ENCODE peak calls at places on chromosomes 4 and X, in seven cellular contexts. L, U, N, P, A, O and J are unnamed samples.

GRCh38 chr4:147773261-147774184 is 41.6 kb downstream of the ARHGAP10 start:
- DNase-seq in A (no peak), L (no peak), N (peak), U (no peak), O (no peak), P (no peak), J (no peak)

GRCh38 chr4:11769425-11769824 is 340.7 kb upstream of the HS3ST1 start:
- DNase-seq in O (no peak), N (peak), P (no peak), U (peak), L (no peak), A (no peak), J (peak)

GRCh38 chrX:94492541-94492940 is 818.5 kb downstream of the FAM133A start:
- DNase-seq in L (no peak), A (no peak), O (no peak), P (no peak), U (no peak), N (no peak), J (no peak)

GRCh38 chrX:118666521-118666920 is 60.9 kb upstream of the IL13RA1 start:
- DNase-seq in O (no peak), L (no peak), N (no peak), U (no peak), A (no peak), P (no peak), J (no peak)

GRCh38 chr4:1369091-1369450 is 22.1 kb downstream of the UVSSA start:
- DNase-seq in L (no peak), O (peak), A (no peak), P (no peak), U (no peak), N (no peak), J (no peak)

GRCh38 chr4:73848183-73848777 is 4.8 kb upstream of the PF4V1 start:
- DNase-seq in A (no peak), U (no peak), L (no peak), N (no peak), P (no peak), O (no peak), J (no peak)

GRCh38 chr4:42271096-42271495 is 118.6 kb upstream of the BEND4 start:
- DNase-seq in U (no peak), O (no peak), P (no peak), A (no peak), L (no peak), N (no peak), J (no peak)

GRCh38 chrX:136030357-136031225 is 45.4 kb downstream of the SLC9A6 start:
- DNase-seq in P (no peak), L (no peak), A (no peak), U (peak), N (no peak), O (peak), J (peak)